ENCODE peak calls at places on chromosomes 7 and 10, in six cellular contexts. Z is H54; W is ecto neural progenitor cell; P is upper lobe of right lung; E is effector CD4-positive, alpha-beta T cell; R is stimulated activated CD8-positive, alpha-beta memory T cell treated with anti-CD3 and anti-CD28 coated beads, Interleukin-2, amount 100 ng/mL, for 1 hour. J is an unnamed sample.

GRCh38 chr10:75029874-75030273 is 81.6 kb upstream of the SAMD8 start:
- DNase-seq in Z (no peak), W (no peak), P (no peak), E (no peak), R (no peak), J (no peak)

GRCh38 chr7:150856303-150857275 is 4.3 kb downstream of the AOC1 start:
- DNase-seq in Z (no peak), W (peak), P (no peak), E (no peak), R (no peak), J (no peak)

GRCh38 chr7:155941688-155942087 is 129.4 kb upstream of the SHH start:
- DNase-seq in Z (no peak), W (peak), P (no peak), E (no peak), R (no peak), J (no peak)

GRCh38 chr7:1987591-1988532 is 244.9 kb downstream of the MAD1L1 start:
- DNase-seq in Z (no peak), W (no peak), P (no peak), E (no peak), R (no peak), J (no peak)

GRCh38 chr7:35255909-35256876 is 2.3 kb upstream of the TBX20 start:
- DNase-seq in Z (no peak), W (no peak), P (no peak), E (no peak), R (no peak), J (no peak)

GRCh38 chr7:28298870-28299484 is 113.3 kb upstream of the CREB5 start:
- DNase-seq in Z (peak), W (peak), P (no peak), E (no peak), R (no peak), J (no peak)

GRCh38 chr10:10792681-10793080 is 225.0 kb upstream of the CELF2 start:
- DNase-seq in Z (no peak), W (no peak), P (no peak), E (no peak), R (no peak), J (no peak)

GRCh38 chr10:102420443-102420809 is 210 bp upstream of the FBXL15 start:
- DNase-seq in Z (peak), W (no peak), P (no peak), E (no peak), R (no peak), J (no peak)

GRCh38 chr7:137652721-137653120 is 194.1 kb downstream of the DGKI start:
- DNase-seq in Z (no peak), W (no peak), P (no peak), E (no peak), R (no peak), J (no peak)

GRCh38 chr7:139358541-139359365 is 941 bp upstream of the LUC7L2 start:
- DNase-seq in Z (no peak), W (no peak), P (peak), E (no peak), R (no peak), J (no peak)

GRCh38 chr10:114266521-114266920 is 27.5 kb downstream of the VWA2 start:
- DNase-seq in Z (no peak), W (no peak), P (no peak), E (no peak), R (no peak), J (no peak)

GRCh38 chr10:32271617-32272016 is 75.3 kb downstream of the EPC1 start:
- DNase-seq in Z (no peak), W (no peak), P (no peak), E (no peak), R (no peak), J (no peak)

GRCh38 chr7:115009736-115010435 is 88.0 kb downstream of the MDFIC start:
- DNase-seq in Z (no peak), W (no peak), P (no peak), E (no peak), R (no peak), J (no peak)

GRCh38 chr10:99777918-99778716 is 4.3 kb upstream of the ABCC2 start:
- DNase-seq in Z (no peak), W (no peak), P (no peak), E (no peak), R (no peak), J (no peak)

GRCh38 chr7:40483630-40484029 is 348.8 kb downstream of the SUGCT start:
- DNase-seq in Z (no peak), W (no peak), P (no peak), E (no peak), R (no peak), J (no peak)

GRCh38 chr10:101817542-101818118 is 614 bp downstream of the OGA start:
- DNase-seq in Z (peak), W (peak), P (peak), E (peak), R (no peak), J (peak)

GRCh38 chr10:110919971-110920881 is 822 bp downstream of the SHOC2 start:
- DNase-seq in Z (peak), W (peak), P (peak), E (no peak), R (no peak), J (no peak)

GRCh38 chr7:22627136-22627535 is 99.9 kb upstream of the IL6 start:
- DNase-seq in Z (no peak), W (no peak), P (no peak), E (no peak), R (no peak), J (no peak)

GRCh38 chr10:79322616-79323566 is 24.4 kb upstream of the PPIF start:
- DNase-seq in Z (no peak), W (no peak), P (no peak), E (peak), R (peak), J (peak)

GRCh38 chr10:132963430-132963960 is 21.1 kb upstream of the CFAP46 start:
- DNase-seq in Z (no peak), W (no peak), P (no peak), E (no peak), R (no peak), J (no peak)

GRCh38 chr7:134029-134428 is 58.3 kb upstream of the FAM20C start:
- DNase-seq in Z (no peak), W (peak), P (peak), E (no peak), R (no peak), J (no peak)

GRCh38 chr7:134737561-134738353 is 41.7 kb upstream of the CALD1 start:
- DNase-seq in Z (no peak), W (no peak), P (no peak), E (no peak), R (no peak), J (no peak)

GRCh38 chr10:31321396-31321941 is 2.5 kb downstream of the ZEB1 start:
- DNase-seq in Z (no peak), W (no peak), P (no peak), E (peak), R (no peak), J (peak)

GRCh38 chr7:96118449-96119001 is 203.4 kb downstream of the SLC25A13 start:
- DNase-seq in Z (no peak), W (peak), P (no peak), E (no peak), R (no peak), J (no peak)

GRCh38 chr7:101156277-101156676 is 2.0 kb downstream of the AP1S1 start:
- DNase-seq in Z (no peak), W (no peak), P (no peak), E (no peak), R (no peak), J (no peak)

GRCh38 chr7:151862606-151863381 is 14.1 kb downstream of the PRKAG2 start:
- DNase-seq in Z (no peak), W (no peak), P (peak), E (no peak), R (no peak), J (no peak)

GRCh38 chr7:150451833-150452431 is 1.5 kb downstream of the GIMAP8 start:
- DNase-seq in Z (no peak), W (no peak), P (no peak), E (no peak), R (no peak), J (no peak)